ENCODE peak calls at places on chromosomes 11 and 22, in nine cellular contexts. One of them, this sample, is unnamed.
A peak's percentile ranks its signal among the peaks of the same experiment; 100 is the strongest.

GRCh38 chr11:112355726-112356125 is 95.1 kb upstream of the PLET1 start:
- DNase-seq in ovary: peak; percentile 45
- DNase-seq in CD8-positive, alpha-beta memory T cell: no peak
- DNase-seq in pancreas: no peak
- DNase-seq in neural progenitor cell: peak; percentile 51
- DNase-seq in dorsolateral prefrontal cortex: peak; percentile 49
- DNase-seq in IMR-90: peak; percentile 35
- DNase-seq in foreskin keratinocyte: no peak
- DNase-seq in Panc1: no peak
- DNase-seq in this sample: no peak

GRCh38 chr11:116366980-116367640 is 405.7 kb downstream of the BUD13 start:
- DNase-seq in ovary: no peak
- DNase-seq in CD8-positive, alpha-beta memory T cell: no peak
- DNase-seq in pancreas: no peak
- DNase-seq in neural progenitor cell: peak; percentile 35
- DNase-seq in dorsolateral prefrontal cortex: no peak
- DNase-seq in IMR-90: no peak
- DNase-seq in foreskin keratinocyte: peak; percentile 91
- DNase-seq in Panc1: no peak
- DNase-seq in this sample: no peak

GRCh38 chr11:126282742-126283591 is at the start of gene TIRAP:
- DNase-seq in ovary: peak; percentile 81
- DNase-seq in CD8-positive, alpha-beta memory T cell: peak; percentile 81
- DNase-seq in pancreas: peak; percentile 77
- DNase-seq in neural progenitor cell: peak; percentile 64
- DNase-seq in dorsolateral prefrontal cortex: peak; percentile 50
- DNase-seq in IMR-90: peak; percentile 42
- DNase-seq in foreskin keratinocyte: peak; percentile 41
- DNase-seq in Panc1: no peak
- DNase-seq in this sample: peak; percentile 69

GRCh38 chr11:2810401-2811205 is 75.0 kb downstream of the CDKN1C start:
- DNase-seq in ovary: peak; percentile 49
- DNase-seq in CD8-positive, alpha-beta memory T cell: peak; percentile 32
- DNase-seq in pancreas: peak; percentile 14
- DNase-seq in neural progenitor cell: no peak
- DNase-seq in dorsolateral prefrontal cortex: no peak
- DNase-seq in IMR-90: no peak
- DNase-seq in foreskin keratinocyte: no peak
- DNase-seq in Panc1: no peak
- DNase-seq in this sample: no peak

GRCh38 chr11:114237321-114238280 is 58.6 kb upstream of the NNMT start:
- DNase-seq in ovary: no peak
- DNase-seq in CD8-positive, alpha-beta memory T cell: no peak
- DNase-seq in pancreas: no peak
- DNase-seq in neural progenitor cell: no peak
- DNase-seq in dorsolateral prefrontal cortex: no peak
- DNase-seq in IMR-90: peak; percentile 2
- DNase-seq in foreskin keratinocyte: no peak
- DNase-seq in Panc1: no peak
- DNase-seq in this sample: no peak

GRCh38 chr11:18775492-18776292 is 15.9 kb downstream of the PTPN5 start:
- DNase-seq in ovary: no peak
- DNase-seq in CD8-positive, alpha-beta memory T cell: peak; percentile 52
- DNase-seq in pancreas: peak; percentile 82
- DNase-seq in neural progenitor cell: peak; percentile 86
- DNase-seq in dorsolateral prefrontal cortex: peak; percentile 43
- DNase-seq in IMR-90: peak; percentile 31
- DNase-seq in foreskin keratinocyte: no peak
- DNase-seq in Panc1: peak; percentile 38
- DNase-seq in this sample: peak; percentile 18

GRCh38 chr11:101870510-101870909 is 44.3 kb upstream of the CEP126 start:
- DNase-seq in ovary: no peak
- DNase-seq in CD8-positive, alpha-beta memory T cell: no peak
- DNase-seq in pancreas: no peak
- DNase-seq in neural progenitor cell: no peak
- DNase-seq in dorsolateral prefrontal cortex: no peak
- DNase-seq in IMR-90: peak; percentile 87
- DNase-seq in foreskin keratinocyte: peak; percentile 35
- DNase-seq in Panc1: no peak
- DNase-seq in this sample: no peak

GRCh38 chr11:108580645-108581044 is 12.9 kb downstream of the EXPH5 start:
- DNase-seq in ovary: no peak
- DNase-seq in CD8-positive, alpha-beta memory T cell: no peak
- DNase-seq in pancreas: no peak
- DNase-seq in neural progenitor cell: no peak
- DNase-seq in dorsolateral prefrontal cortex: no peak
- DNase-seq in IMR-90: no peak
- DNase-seq in foreskin keratinocyte: no peak
- DNase-seq in Panc1: no peak
- DNase-seq in this sample: no peak

GRCh38 chr11:47248304-47248663 is 330 bp downstream of the ACP2 start:
- DNase-seq in ovary: no peak
- DNase-seq in CD8-positive, alpha-beta memory T cell: no peak
- DNase-seq in pancreas: no peak
- DNase-seq in neural progenitor cell: no peak
- DNase-seq in dorsolateral prefrontal cortex: no peak
- DNase-seq in IMR-90: peak; percentile 57
- DNase-seq in foreskin keratinocyte: no peak
- DNase-seq in Panc1: no peak
- DNase-seq in this sample: no peak

GRCh38 chr22:19877626-19878339 is 23.1 kb upstream of the GNB1L start:
- DNase-seq in ovary: peak; percentile 15
- DNase-seq in CD8-positive, alpha-beta memory T cell: no peak
- DNase-seq in pancreas: no peak
- DNase-seq in neural progenitor cell: peak; percentile 45
- DNase-seq in dorsolateral prefrontal cortex: no peak
- DNase-seq in IMR-90: peak; percentile 58
- DNase-seq in foreskin keratinocyte: no peak
- DNase-seq in Panc1: no peak
- DNase-seq in this sample: no peak

GRCh38 chr11:10385696-10386095 is 69.4 kb upstream of the AMPD3 start:
- DNase-seq in ovary: peak; percentile 31
- DNase-seq in CD8-positive, alpha-beta memory T cell: no peak
- DNase-seq in pancreas: no peak
- DNase-seq in neural progenitor cell: no peak
- DNase-seq in dorsolateral prefrontal cortex: no peak
- DNase-seq in IMR-90: peak; percentile 49
- DNase-seq in foreskin keratinocyte: no peak
- DNase-seq in Panc1: no peak
- DNase-seq in this sample: no peak

GRCh38 chr11:94809251-94809650 is 41.1 kb downstream of the AMOTL1 start:
- DNase-seq in ovary: no peak
- DNase-seq in CD8-positive, alpha-beta memory T cell: no peak
- DNase-seq in pancreas: no peak
- DNase-seq in neural progenitor cell: no peak
- DNase-seq in dorsolateral prefrontal cortex: no peak
- DNase-seq in IMR-90: peak; percentile 63
- DNase-seq in foreskin keratinocyte: no peak
- DNase-seq in Panc1: no peak
- DNase-seq in this sample: no peak

GRCh38 chr11:63831326-63831725 is 7.6 kb upstream of the MARK2 start:
- DNase-seq in ovary: no peak
- DNase-seq in CD8-positive, alpha-beta memory T cell: no peak
- DNase-seq in pancreas: no peak
- DNase-seq in neural progenitor cell: no peak
- DNase-seq in dorsolateral prefrontal cortex: no peak
- DNase-seq in IMR-90: no peak
- DNase-seq in foreskin keratinocyte: no peak
- DNase-seq in Panc1: no peak
- DNase-seq in this sample: no peak

GRCh38 chr11:11944444-11944843 is 64.0 kb downstream of the DKK3 start:
- DNase-seq in ovary: no peak
- DNase-seq in CD8-positive, alpha-beta memory T cell: no peak
- DNase-seq in pancreas: no peak
- DNase-seq in neural progenitor cell: no peak
- DNase-seq in dorsolateral prefrontal cortex: no peak
- DNase-seq in IMR-90: no peak
- DNase-seq in foreskin keratinocyte: no peak
- DNase-seq in Panc1: no peak
- DNase-seq in this sample: no peak

GRCh38 chr22:44398791-44399190 is 86.0 kb upstream of the SHISAL1 start:
- DNase-seq in ovary: no peak
- DNase-seq in CD8-positive, alpha-beta memory T cell: no peak
- DNase-seq in pancreas: no peak
- DNase-seq in neural progenitor cell: no peak
- DNase-seq in dorsolateral prefrontal cortex: no peak
- DNase-seq in IMR-90: no peak
- DNase-seq in foreskin keratinocyte: no peak
- DNase-seq in Panc1: no peak
- DNase-seq in this sample: no peak

GRCh38 chr11:70557742-70558485 is 159.6 kb downstream of the CTTN start:
- DNase-seq in ovary: no peak
- DNase-seq in CD8-positive, alpha-beta memory T cell: peak; percentile 27
- DNase-seq in pancreas: no peak
- DNase-seq in neural progenitor cell: no peak
- DNase-seq in dorsolateral prefrontal cortex: no peak
- DNase-seq in IMR-90: no peak
- DNase-seq in foreskin keratinocyte: no peak
- DNase-seq in Panc1: no peak
- DNase-seq in this sample: no peak

GRCh38 chr11:5663511-5663910 is 21.4 kb downstream of the TRIM5 start:
- DNase-seq in ovary: no peak
- DNase-seq in CD8-positive, alpha-beta memory T cell: no peak
- DNase-seq in pancreas: no peak
- DNase-seq in neural progenitor cell: no peak
- DNase-seq in dorsolateral prefrontal cortex: no peak
- DNase-seq in IMR-90: no peak
- DNase-seq in foreskin keratinocyte: no peak
- DNase-seq in Panc1: no peak
- DNase-seq in this sample: no peak

GRCh38 chr11:5655474-5655873 is 29.4 kb downstream of the TRIM5 start:
- DNase-seq in ovary: no peak
- DNase-seq in CD8-positive, alpha-beta memory T cell: no peak
- DNase-seq in pancreas: no peak
- DNase-seq in neural progenitor cell: no peak
- DNase-seq in dorsolateral prefrontal cortex: no peak
- DNase-seq in IMR-90: no peak
- DNase-seq in foreskin keratinocyte: no peak
- DNase-seq in Panc1: no peak
- DNase-seq in this sample: no peak

GRCh38 chr11:5658318-5658717 is 26.6 kb downstream of the TRIM5 start:
- DNase-seq in ovary: no peak
- DNase-seq in CD8-positive, alpha-beta memory T cell: no peak
- DNase-seq in pancreas: no peak
- DNase-seq in neural progenitor cell: no peak
- DNase-seq in dorsolateral prefrontal cortex: no peak
- DNase-seq in IMR-90: no peak
- DNase-seq in foreskin keratinocyte: no peak
- DNase-seq in Panc1: no peak
- DNase-seq in this sample: no peak
- H3K27ac ChIP-seq in ovary: no peak overlapping the region
- H3K27ac ChIP-seq in CD8-positive, alpha-beta memory T cell: no peak overlapping the region
- H3K27ac ChIP-seq in pancreas: no peak overlapping the region
- H3K27ac ChIP-seq in neural progenitor cell: no peak overlapping the region
- H3K27ac ChIP-seq in dorsolateral prefrontal cortex: no peak overlapping the region
- H3K27ac ChIP-seq in IMR-90: no peak overlapping the region
- H3K27ac ChIP-seq in foreskin keratinocyte: no peak overlapping the region
- H3K27ac ChIP-seq in Panc1: no peak overlapping the region
- H3K27ac ChIP-seq in this sample: no peak overlapping the region

DNA sequence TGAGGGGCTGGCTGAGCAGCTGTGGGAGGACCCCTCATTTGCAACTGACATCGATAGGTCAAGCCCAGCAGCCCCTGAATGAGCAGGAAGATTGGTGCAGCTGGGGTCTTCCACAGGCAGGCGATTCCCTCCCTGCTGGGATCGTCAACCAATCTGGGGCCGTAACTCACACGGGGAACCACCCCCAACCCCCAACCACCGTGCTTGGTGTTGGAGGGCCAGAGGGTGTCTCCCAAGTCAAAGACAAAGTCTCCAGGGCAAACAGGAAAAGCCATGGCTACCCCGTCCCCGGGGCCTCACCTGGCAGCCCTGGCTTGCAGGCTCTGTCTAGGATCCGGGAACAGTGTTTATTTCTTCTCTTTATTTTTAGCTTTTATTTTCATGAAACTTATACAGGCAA is 26.9 kb upstream of the SCUBE1 start:
- DNase-seq in ovary: no peak
- DNase-seq in CD8-positive, alpha-beta memory T cell: no peak
- DNase-seq in pancreas: no peak
- DNase-seq in neural progenitor cell: no peak
- DNase-seq in dorsolateral prefrontal cortex: no peak
- DNase-seq in IMR-90: no peak
- DNase-seq in foreskin keratinocyte: no peak
- DNase-seq in Panc1: no peak
- DNase-seq in this sample: no peak
- H3K27me3 ChIP-seq in ovary: no peaks in the 10 kb centered on the region
- H3K27me3 ChIP-seq in CD8-positive, alpha-beta memory T cell: peaks cover 16% of the 10 kb centered on the region
- H3K27me3 ChIP-seq in pancreas: no peaks in the 10 kb centered on the region
- H3K27me3 ChIP-seq in neural progenitor cell: peaks cover 7% of the 10 kb centered on the region
- H3K27me3 ChIP-seq in dorsolateral prefrontal cortex: no peaks in the 10 kb centered on the region
- H3K27me3 ChIP-seq in IMR-90: peaks cover 8% of the 10 kb centered on the region
- H3K27me3 ChIP-seq in foreskin keratinocyte: peaks cover 11% of the 10 kb centered on the region
- H3K27me3 ChIP-seq in Panc1: peaks cover 10% of the 10 kb centered on the region
- H3K27me3 ChIP-seq in this sample: no peaks in the 10 kb centered on the region

GRCh38 chr11:27013741-27014415 is 20.0 kb downstream of the FIBIN start:
- DNase-seq in ovary: no peak
- DNase-seq in CD8-positive, alpha-beta memory T cell: no peak
- DNase-seq in pancreas: no peak
- DNase-seq in neural progenitor cell: no peak
- DNase-seq in dorsolateral prefrontal cortex: no peak
- DNase-seq in IMR-90: peak; percentile 31
- DNase-seq in foreskin keratinocyte: peak; percentile 77
- DNase-seq in Panc1: no peak
- DNase-seq in this sample: no peak
- H3K27ac ChIP-seq in ovary: no peak overlapping the region
- H3K27ac ChIP-seq in CD8-positive, alpha-beta memory T cell: no peak overlapping the region
- H3K27ac ChIP-seq in pancreas: no peak overlapping the region
- H3K27ac ChIP-seq in neural progenitor cell: no peak overlapping the region
- H3K27ac ChIP-seq in dorsolateral prefrontal cortex: peak overlapping the region; percentile 46
- H3K27ac ChIP-seq in IMR-90: peak overlapping the region; percentile 83
- H3K27ac ChIP-seq in foreskin keratinocyte: no peak overlapping the region
- H3K27ac ChIP-seq in Panc1: no peak overlapping the region
- H3K27ac ChIP-seq in this sample: no peak overlapping the region

GRCh38 chr11:16610213-16610737 is 128.2 kb upstream of the C11orf58 start:
- DNase-seq in ovary: no peak
- DNase-seq in CD8-positive, alpha-beta memory T cell: no peak
- DNase-seq in pancreas: no peak
- DNase-seq in neural progenitor cell: peak; percentile 15
- DNase-seq in dorsolateral prefrontal cortex: no peak
- DNase-seq in IMR-90: no peak
- DNase-seq in foreskin keratinocyte: no peak
- DNase-seq in Panc1: no peak
- DNase-seq in this sample: no peak

GRCh38 chr11:16610738-16611388 is 127.6 kb upstream of the C11orf58 start:
- DNase-seq in ovary: no peak
- DNase-seq in CD8-positive, alpha-beta memory T cell: no peak
- DNase-seq in pancreas: no peak
- DNase-seq in neural progenitor cell: peak; percentile 58
- DNase-seq in dorsolateral prefrontal cortex: no peak
- DNase-seq in IMR-90: no peak
- DNase-seq in foreskin keratinocyte: no peak
- DNase-seq in Panc1: no peak
- DNase-seq in this sample: no peak

GRCh38 chr11:16612234-16612571 is 126.2 kb upstream of the C11orf58 start:
- DNase-seq in ovary: no peak
- DNase-seq in CD8-positive, alpha-beta memory T cell: no peak
- DNase-seq in pancreas: no peak
- DNase-seq in neural progenitor cell: no peak
- DNase-seq in dorsolateral prefrontal cortex: no peak
- DNase-seq in IMR-90: no peak
- DNase-seq in foreskin keratinocyte: no peak
- DNase-seq in Panc1: no peak
- DNase-seq in this sample: no peak

GRCh38 chr11:16612801-16613400 is 125.5 kb upstream of the C11orf58 start:
- DNase-seq in ovary: no peak
- DNase-seq in CD8-positive, alpha-beta memory T cell: no peak
- DNase-seq in pancreas: no peak
- DNase-seq in neural progenitor cell: peak; percentile 53
- DNase-seq in dorsolateral prefrontal cortex: no peak
- DNase-seq in IMR-90: peak; percentile 35
- DNase-seq in foreskin keratinocyte: peak; percentile 25
- DNase-seq in Panc1: no peak
- DNase-seq in this sample: no peak

GRCh38 chr11:16611395-16612233 is 126.8 kb upstream of the C11orf58 start:
- DNase-seq in ovary: no peak
- DNase-seq in CD8-positive, alpha-beta memory T cell: no peak
- DNase-seq in pancreas: no peak
- DNase-seq in neural progenitor cell: peak; percentile 65
- DNase-seq in dorsolateral prefrontal cortex: no peak
- DNase-seq in IMR-90: no peak
- DNase-seq in foreskin keratinocyte: no peak
- DNase-seq in Panc1: no peak
- DNase-seq in this sample: no peak
- H3K27me3 ChIP-seq in ovary: no peaks in the 10 kb centered on the region
- H3K27me3 ChIP-seq in CD8-positive, alpha-beta memory T cell: peaks cover 49% of the 10 kb centered on the region
- H3K27me3 ChIP-seq in pancreas: peaks cover 3% of the 10 kb centered on the region
- H3K27me3 ChIP-seq in neural progenitor cell: peaks cover 100% of the 10 kb centered on the region
- H3K27me3 ChIP-seq in dorsolateral prefrontal cortex: peaks cover 84% of the 10 kb centered on the region
- H3K27me3 ChIP-seq in IMR-90: peaks cover 2% of the 10 kb centered on the region
- H3K27me3 ChIP-seq in foreskin keratinocyte: peaks cover 23% of the 10 kb centered on the region
- H3K27me3 ChIP-seq in Panc1: peaks cover 54% of the 10 kb centered on the region
- H3K27me3 ChIP-seq in this sample: peaks cover 48% of the 10 kb centered on the region

This sample was measured in naive thymus-derived CD4-positive, alpha-beta T cell.